ENCODE peak calls at places on chromosome 10, in eight cellular contexts. One of them, this sample, is unnamed.

GRCh38 chr10:215444-215843 is 80.2 kb downstream of the ZMYND11 start:
- DNase-seq in left lung: no peak
- DNase-seq in choroid plexus epithelial cell: no peak
- DNase-seq in pancreas: no peak
- DNase-seq in brain microvascular endothelial cell: no peak
- DNase-seq in right lobe of liver: no peak
- DNase-seq in right atrium auricular region: no peak
- DNase-seq in HCT116: no peak
- DNase-seq in this sample: no peak

GRCh38 chr10:42878821-42879195 is 96.2 kb downstream of the BMS1 start:
- DNase-seq in left lung: no peak
- DNase-seq in choroid plexus epithelial cell: no peak
- DNase-seq in pancreas: no peak
- DNase-seq in brain microvascular endothelial cell: no peak
- DNase-seq in right lobe of liver: no peak
- DNase-seq in right atrium auricular region: no peak
- DNase-seq in HCT116: no peak
- DNase-seq in this sample: no peak

GRCh38 chr10:8396675-8397074 is 342.2 kb downstream of the GATA3 start:
- DNase-seq in left lung: no peak
- DNase-seq in choroid plexus epithelial cell: peak
- DNase-seq in pancreas: no peak
- DNase-seq in brain microvascular endothelial cell: no peak
- DNase-seq in right lobe of liver: no peak
- DNase-seq in right atrium auricular region: no peak
- DNase-seq in HCT116: no peak
- DNase-seq in this sample: no peak

GRCh38 chr10:117552759-117553158 is 10.2 kb downstream of the EMX2 start:
- DNase-seq in left lung: no peak
- DNase-seq in choroid plexus epithelial cell: no peak
- DNase-seq in pancreas: no peak
- DNase-seq in brain microvascular endothelial cell: no peak
- DNase-seq in right lobe of liver: no peak
- DNase-seq in right atrium auricular region: no peak
- DNase-seq in HCT116: no peak
- DNase-seq in this sample: no peak

GRCh38 chr10:3339531-3339950 is 167.0 kb upstream of the PITRM1 start:
- DNase-seq in left lung: no peak
- DNase-seq in choroid plexus epithelial cell: peak
- DNase-seq in pancreas: no peak
- DNase-seq in brain microvascular endothelial cell: peak
- DNase-seq in right lobe of liver: no peak
- DNase-seq in right atrium auricular region: no peak
- DNase-seq in HCT116: no peak
- DNase-seq in this sample: no peak

GRCh38 chr10:132360766-132361447 is 28.9 kb downstream of the LRRC27 start:
- DNase-seq in left lung: peak
- DNase-seq in choroid plexus epithelial cell: no peak
- DNase-seq in pancreas: no peak
- DNase-seq in brain microvascular endothelial cell: no peak
- DNase-seq in right lobe of liver: no peak
- DNase-seq in right atrium auricular region: no peak
- DNase-seq in HCT116: no peak
- DNase-seq in this sample: no peak

GRCh38 chr10:97463363-97464132 is 17.6 kb downstream of the ZDHHC16 start:
- DNase-seq in left lung: no peak
- DNase-seq in choroid plexus epithelial cell: peak
- DNase-seq in pancreas: peak
- DNase-seq in brain microvascular endothelial cell: peak
- DNase-seq in right lobe of liver: no peak
- DNase-seq in right atrium auricular region: no peak
- DNase-seq in HCT116: peak
- DNase-seq in this sample: no peak

GRCh38 chr10:104577171-104577570 is 63.9 kb upstream of the SORCS3 start:
- DNase-seq in left lung: no peak
- DNase-seq in choroid plexus epithelial cell: no peak
- DNase-seq in pancreas: no peak
- DNase-seq in brain microvascular endothelial cell: no peak
- DNase-seq in right lobe of liver: no peak
- DNase-seq in right atrium auricular region: no peak
- DNase-seq in HCT116: no peak
- DNase-seq in this sample: no peak

GRCh38 chr10:27513451-27514191 is 9.5 kb downstream of the RAB18 start:
- DNase-seq in left lung: no peak
- DNase-seq in choroid plexus epithelial cell: peak
- DNase-seq in pancreas: no peak
- DNase-seq in brain microvascular endothelial cell: peak
- DNase-seq in right lobe of liver: no peak
- DNase-seq in right atrium auricular region: no peak
- DNase-seq in HCT116: no peak
- DNase-seq in this sample: peak

GRCh38 chr10:88538038-88538437 is 45.1 kb downstream of the RNLS start:
- DNase-seq in left lung: no peak
- DNase-seq in choroid plexus epithelial cell: peak
- DNase-seq in pancreas: no peak
- DNase-seq in brain microvascular endothelial cell: no peak
- DNase-seq in right lobe of liver: no peak
- DNase-seq in right atrium auricular region: no peak
- DNase-seq in HCT116: no peak
- DNase-seq in this sample: peak
- H3K4me3 ChIP-seq in left lung: no peak
- H3K4me3 ChIP-seq in choroid plexus epithelial cell: no peak
- H3K4me3 ChIP-seq in pancreas: no peak
- H3K4me3 ChIP-seq in brain microvascular endothelial cell: no peak
- H3K4me3 ChIP-seq in right lobe of liver: no peak
- H3K4me3 ChIP-seq in right atrium auricular region: no peak
- H3K4me3 ChIP-seq in HCT116: no peak
- H3K4me3 ChIP-seq in this sample: no peak

DNA sequence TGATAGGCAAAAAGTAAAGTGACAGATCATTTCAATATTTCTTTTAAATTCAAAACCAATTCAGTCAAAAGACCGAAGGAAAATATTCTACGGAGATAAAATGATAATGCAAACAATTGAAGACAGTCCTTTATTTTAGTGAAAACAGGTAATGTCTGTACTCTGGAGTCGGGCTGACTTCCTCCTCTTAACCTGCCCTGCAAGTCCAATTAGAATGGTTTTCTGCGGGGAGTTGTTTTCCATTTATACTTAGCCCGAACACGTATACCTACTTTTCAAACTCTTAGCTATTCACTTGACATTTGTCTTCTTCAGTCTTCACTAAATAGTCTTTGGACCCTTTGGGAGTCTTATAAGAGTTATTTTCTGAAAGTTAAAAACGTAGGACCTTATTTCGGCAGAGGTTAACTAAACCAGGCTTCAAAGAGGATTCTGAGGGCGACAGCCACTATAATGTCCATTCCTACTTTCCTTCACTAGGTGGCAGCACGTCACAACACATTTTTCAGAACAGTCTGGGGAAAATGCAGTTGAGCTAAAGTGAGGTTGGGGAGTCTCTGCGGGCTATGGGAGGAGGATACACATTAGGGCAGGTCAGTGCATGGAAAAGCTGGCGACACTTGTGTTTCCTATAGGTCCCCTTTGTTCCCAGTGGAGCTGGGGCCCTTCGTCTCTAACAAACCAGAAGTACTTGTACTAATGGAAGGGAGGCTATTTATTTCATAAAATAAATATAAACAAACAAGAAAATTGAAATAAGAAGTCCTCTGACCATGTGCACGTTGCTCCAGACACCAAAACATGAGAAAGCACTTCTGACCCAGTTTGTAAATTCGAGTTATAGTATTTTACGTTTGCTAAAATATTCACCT is 471.9 kb downstream of the KCNMA1 start:
- DNase-seq in left lung: no peak
- DNase-seq in choroid plexus epithelial cell: peak
- DNase-seq in pancreas: peak
- DNase-seq in brain microvascular endothelial cell: peak
- DNase-seq in right lobe of liver: no peak
- DNase-seq in right atrium auricular region: no peak
- DNase-seq in HCT116: peak
- DNase-seq in this sample: no peak
- TF ChIP-seq CTCF in left lung: peak
- TF ChIP-seq CTCF in choroid plexus epithelial cell: peak
- TF ChIP-seq CTCF in pancreas: peak
- TF ChIP-seq CTCF in brain microvascular endothelial cell: peak
- TF ChIP-seq CTCF in right lobe of liver: peak
- TF ChIP-seq CTCF in right atrium auricular region: peak
- TF ChIP-seq CTCF in HCT116: peak
- TF ChIP-seq CTCF in this sample: peak

DNA sequence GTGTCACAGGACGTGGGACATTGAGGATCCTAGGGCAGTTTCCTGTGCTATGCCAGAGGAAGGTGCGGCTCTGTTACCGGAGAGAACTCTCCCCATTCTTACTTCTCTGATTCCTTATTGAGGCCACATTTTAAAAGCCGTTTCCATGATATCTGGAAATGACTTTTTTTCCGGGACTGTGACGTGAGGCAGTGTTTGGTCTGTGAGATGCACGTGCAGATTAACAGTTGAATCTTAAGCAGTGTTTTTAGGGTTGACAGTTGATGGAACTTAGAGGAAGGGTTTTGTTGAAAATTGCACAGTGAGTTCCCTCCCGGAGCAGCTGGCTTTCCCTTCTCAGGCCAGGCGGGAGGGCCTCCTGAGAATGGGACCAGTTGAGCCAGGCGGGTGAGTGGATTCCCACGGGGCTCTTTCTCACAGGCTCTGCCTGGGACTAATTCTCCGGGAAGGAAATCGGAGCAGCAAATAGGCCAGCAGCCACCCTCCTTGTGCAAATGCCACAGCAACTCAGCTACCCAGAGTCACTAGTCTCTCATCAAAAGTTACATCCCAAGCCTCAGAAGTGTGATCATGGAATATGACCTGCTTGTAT is 125.3 kb downstream of the TACC2 start:
- DNase-seq in left lung: no peak
- DNase-seq in choroid plexus epithelial cell: no peak
- DNase-seq in pancreas: no peak
- DNase-seq in brain microvascular endothelial cell: peak
- DNase-seq in right lobe of liver: no peak
- DNase-seq in right atrium auricular region: no peak
- DNase-seq in HCT116: no peak
- DNase-seq in this sample: no peak
- H3K4me3 ChIP-seq in left lung: peak
- H3K4me3 ChIP-seq in choroid plexus epithelial cell: peak
- H3K4me3 ChIP-seq in pancreas: no peak
- H3K4me3 ChIP-seq in brain microvascular endothelial cell: peak
- H3K4me3 ChIP-seq in right lobe of liver: peak
- H3K4me3 ChIP-seq in right atrium auricular region: peak
- H3K4me3 ChIP-seq in HCT116: peak
- H3K4me3 ChIP-seq in this sample: peak

GRCh38 chr10:77553311-77553710 is 84.3 kb downstream of the KCNMA1 start:
- DNase-seq in left lung: no peak
- DNase-seq in choroid plexus epithelial cell: no peak
- DNase-seq in pancreas: no peak
- DNase-seq in brain microvascular endothelial cell: no peak
- DNase-seq in right lobe of liver: no peak
- DNase-seq in right atrium auricular region: no peak
- DNase-seq in HCT116: no peak
- DNase-seq in this sample: no peak
- TF ChIP-seq CTCF in left lung: no peak
- TF ChIP-seq CTCF in choroid plexus epithelial cell: no peak
- TF ChIP-seq CTCF in pancreas: no peak
- TF ChIP-seq CTCF in brain microvascular endothelial cell: no peak
- TF ChIP-seq CTCF in right lobe of liver: no peak
- TF ChIP-seq CTCF in right atrium auricular region: no peak
- TF ChIP-seq CTCF in HCT116: no peak
- TF ChIP-seq CTCF in this sample: no peak